ENCODE peak calls at places on chromosomes 5 and 9, in five cellular contexts. E is IMR-90, Y is neuronal stem cell, X is trophoblast cell, D is mesenchymal stem cell. R is an unnamed sample.

GRCh38 chr9:84068872-84069271 is 88.3 kb downstream of the RMI1 start:
- DNase-seq in E (no peak), D (no peak), Y (no peak), X (peak; percentile 3), R (no peak)

GRCh38 chr5:73480500-73480899 is 17.7 kb upstream of the BTF3 start:
- DNase-seq in E (no peak), D (no peak), X (no peak), Y (no peak), R (no peak)

GRCh38 chr5:91328743-91329142 is 54.4 kb downstream of the ARRDC3 start:
- DNase-seq in Y (no peak), D (peak; percentile 63), E (peak; percentile 55), X (no peak), R (no peak)

GRCh38 chr5:1516615-1517601 is 6.9 kb downstream of the LPCAT1 start:
- DNase-seq in Y (no peak), E (peak; percentile 93), X (peak; percentile 99), D (peak; percentile 86), R (peak; percentile 30)

GRCh38 chr5:138243794-138244193 is 30.6 kb downstream of the GFRA3 start:
- DNase-seq in Y (peak; percentile 11), D (no peak), E (no peak), X (no peak), R (no peak)

GRCh38 chr5:143671644-143672569 is 140.1 kb upstream of the HMHB1 start:
- DNase-seq in Y (no peak), X (peak; percentile 32), D (no peak), E (no peak), R (no peak)

GRCh38 chr9:35792044-35792813 is 838 bp downstream of the NPR2 start:
- DNase-seq in E (no peak), X (no peak), D (no peak), Y (no peak), R (no peak)

GRCh38 chr9:34500623-34501267 is 22.0 kb downstream of the ENHO start:
- DNase-seq in D (peak; percentile 51), X (peak; percentile 78), Y (peak; percentile 67), E (peak; percentile 19), R (peak; percentile 72)

GRCh38 chr5:55568629-55569512 is 34.1 kb upstream of the PLPP1 start:
- DNase-seq in E (no peak), D (no peak), X (no peak), Y (no peak), R (no peak)

GRCh38 chr9:133234577-133235322 is 25.7 kb upstream of the OBP2B start:
- DNase-seq in E (no peak), Y (no peak), D (no peak), X (no peak), R (peak; percentile 26)

GRCh38 chr5:5430136-5430535 is 7.7 kb downstream of the ICE1 start:
- DNase-seq in D (no peak), E (no peak), X (no peak), Y (no peak), R (no peak)

GRCh38 chr9:82334286-82334685 is 345.7 kb downstream of the SPATA31D1 start:
- DNase-seq in E (peak; percentile 65), D (peak; percentile 27), X (no peak), Y (no peak), R (no peak)

GRCh38 chr5:78845487-78845886 is 139.6 kb downstream of the ARSB start:
- DNase-seq in E (no peak), D (no peak), X (no peak), Y (no peak), R (no peak)

GRCh38 chr9:135739271-135740220 is 37.6 kb downstream of the KCNT1 start:
- DNase-seq in E (no peak), X (no peak), D (no peak), Y (no peak), R (no peak)

GRCh38 chr5:136014049-136014516 is 14.7 kb upstream of the TGFBI start:
- DNase-seq in X (no peak), E (no peak), Y (no peak), D (peak; percentile 56), R (no peak)

GRCh38 chr5:88875609-88876234 is 7.3 kb downstream of the MEF2C start:
- DNase-seq in D (no peak), Y (no peak), E (no peak), X (no peak), R (no peak)

GRCh38 chr5:133205204-133205603 is 153.4 kb downstream of the HSPA4 start:
- DNase-seq in X (no peak), Y (no peak), D (peak; percentile 59), E (peak; percentile 48), R (no peak)

GRCh38 chr9:73742412-73742811 is 590.7 kb downstream of the ANXA1 start:
- DNase-seq in D (no peak), X (no peak), Y (no peak), E (no peak), R (no peak)

GRCh38 chr9:22683393-22684075 is 236.9 kb downstream of the DMRTA1 start:
- DNase-seq in Y (no peak), D (peak; percentile 84), E (peak; percentile 88), X (peak; percentile 37), R (no peak)

GRCh38 chr5:83900307-83900706 is 179.7 kb upstream of the HAPLN1 start:
- DNase-seq in Y (no peak), D (peak; percentile 28), X (no peak), E (peak; percentile 30), R (peak; percentile 33)

GRCh38 chr5:51518607-51519006 is 135.4 kb downstream of the ISL1 start:
- DNase-seq in D (peak; percentile 11), E (no peak), Y (no peak), X (no peak), R (no peak)

GRCh38 chr5:135851907-135852805 is 17.7 kb downstream of the SLC25A48 start:
- DNase-seq in Y (no peak), D (no peak), X (no peak), E (no peak), R (no peak)

GRCh38 chr5:67998709-67999251 is 216.8 kb upstream of the PIK3R1 start:
- DNase-seq in X (peak; percentile 57), E (peak; percentile 38), D (peak; percentile 91), Y (no peak), R (peak; percentile 32)

GRCh38 chr9:7148243-7148765 is 390.5 kb downstream of the KDM4C start:
- DNase-seq in Y (no peak), E (no peak), D (no peak), X (no peak), R (no peak)

GRCh38 chr9:135137398-135137832 is 49.9 kb downstream of the OLFM1 start:
- DNase-seq in X (no peak), D (no peak), Y (peak; percentile 78), E (no peak), R (peak; percentile 44)

GRCh38 chr9:693460-694390 is 147.8 kb upstream of the DMRT1 start:
- DNase-seq in D (peak; percentile 92), E (peak; percentile 86), Y (no peak), X (no peak), R (no peak)

GRCh38 chr5:32753051-32753450 is 41.9 kb downstream of the NPR3 start:
- DNase-seq in Y (no peak), D (peak; percentile 38), E (peak; percentile 79), X (peak; percentile 43), R (no peak)

GRCh38 chr9:109307380-109308240 is 13.2 kb downstream of the EPB41L4B start:
- DNase-seq in E (no peak), X (no peak), D (no peak), Y (no peak), R (no peak)

GRCh38 chr5:68408345-68408871 is 192.9 kb downstream of the PIK3R1 start:
- DNase-seq in E (no peak), X (no peak), Y (no peak), D (no peak), R (no peak)

GRCh38 chr9:138098908-138099791 is 221.6 kb downstream of the CACNA1B start:
- DNase-seq in Y (no peak), D (no peak), X (no peak), E (no peak), R (peak; percentile 20)

GRCh38 chr5:665956-666711 is 27.0 kb downstream of the TPPP start:
- DNase-seq in Y (no peak), D (no peak), X (no peak), E (no peak), R (no peak)

GRCh38 chr9:89701221-89701798 is 96.5 kb downstream of the GADD45G start:
- DNase-seq in D (no peak), Y (no peak), X (peak; percentile 35), E (no peak), R (no peak)

GRCh38 chr5:160921714-160922285 is 69.8 kb upstream of the ATP10B start:
- DNase-seq in E (no peak), X (peak; percentile 84), Y (no peak), D (no peak), R (no peak)

GRCh38 chr9:4604678-4605095 is 57.4 kb upstream of the PLPP6 start:
- DNase-seq in Y (peak; percentile 72), D (peak; percentile 67), X (peak; percentile 97), E (peak; percentile 59), R (peak; percentile 70)

GRCh38 chr5:34698109-34698419 is 41.9 kb downstream of the RAI14 start:
- DNase-seq in X (no peak), E (no peak), D (no peak), Y (no peak), R (no peak)

GRCh38 chr5:55540024-55540423 is 5.3 kb upstream of the PLPP1 start:
- DNase-seq in X (peak; percentile 86), E (peak; percentile 61), Y (no peak), D (peak; percentile 12), R (no peak)

DNA sequence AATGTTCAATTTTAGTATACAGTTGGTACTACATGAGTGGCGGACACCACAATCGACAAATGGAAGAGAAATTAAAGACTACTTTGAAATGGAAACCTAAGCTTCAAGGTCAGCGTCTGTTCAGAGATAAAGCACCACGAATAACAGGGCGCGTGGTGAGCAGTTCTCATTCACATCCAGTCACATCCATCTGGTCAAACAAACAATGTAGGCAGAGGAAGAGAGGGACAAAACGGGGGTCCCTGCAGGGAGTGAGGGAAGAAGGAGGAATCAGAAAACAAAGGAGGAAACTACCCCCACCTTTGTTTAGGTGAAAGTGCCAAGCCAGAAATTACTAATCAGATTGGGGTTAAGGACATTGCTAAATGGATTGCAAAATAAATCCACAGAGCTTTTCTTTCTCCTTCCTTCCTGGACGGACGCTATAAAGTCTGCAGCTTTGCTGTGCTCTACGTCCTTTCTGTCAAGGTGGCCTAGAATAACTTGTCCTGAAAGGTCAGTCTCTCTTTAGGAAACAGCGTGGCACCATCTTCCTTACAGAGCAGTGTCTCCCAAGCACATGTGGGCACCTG is 138.6 kb downstream of the ENTREP1 start:
- DNase-seq in X (no peak), D (no peak), Y (no peak), E (no peak), R (no peak)
- H2AFZ ChIP-seq in X (no peak overlapping the region), D (no peak overlapping the region), Y (peak overlapping the region; percentile 3), E (no peak overlapping the region), R (no peak overlapping the region)

GRCh38 chr9:33166263-33167083 is 663 bp downstream of the B4GALT1 start:
- DNase-seq in X (peak; percentile 54), E (no peak), Y (no peak), D (peak; percentile 66), R (no peak)
- H3K18ac ChIP-seq in X (peak overlapping the region; percentile 99), E (peak overlapping the region; percentile 87), Y (peak overlapping the region; percentile 82), D (peak overlapping the region; percentile 93), R (peak overlapping the region; percentile 23)

DNA sequence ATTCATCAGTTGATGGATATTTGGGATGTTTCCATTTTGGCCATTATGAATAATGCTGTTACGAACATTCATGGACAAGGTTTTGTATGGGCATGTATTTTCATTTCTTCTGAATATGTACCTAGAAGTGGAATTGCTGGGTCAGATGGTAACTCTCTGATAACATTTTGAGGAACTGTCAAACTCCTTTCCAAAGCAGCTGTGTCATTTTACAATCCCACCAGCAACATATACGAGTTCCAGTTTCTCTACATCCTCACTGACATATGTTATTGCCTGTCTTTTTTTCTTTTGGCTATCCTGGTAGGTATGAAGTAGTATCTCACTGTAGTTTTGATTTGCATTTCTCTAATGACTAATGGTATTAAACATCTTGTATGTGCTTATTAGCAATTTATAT is 86.7 kb downstream of the PRKACG start:
- DNase-seq in D (no peak), E (no peak), X (no peak), Y (no peak), R (no peak)
- H2AFZ ChIP-seq in D (no peak overlapping the region), E (no peak overlapping the region), X (no peak overlapping the region), Y (no peak overlapping the region), R (no peak overlapping the region)

GRCh38 chr5:180138976-180139730 is 67.6 kb upstream of the RNF130 start:
- DNase-seq in D (no peak), E (no peak), X (no peak), Y (no peak), R (no peak)
- H3K18ac ChIP-seq in D (no peak overlapping the region), E (no peak overlapping the region), X (no peak overlapping the region), Y (peak overlapping the region; percentile 53), R (no peak overlapping the region)